ENCODE peak calls at places on chromosomes 2 and 18, in six cellular contexts. One of them, this sample, is unnamed.

GRCh38 chr2:40062381-40062780 is 283.3 kb upstream of the THUMPD2 start:
- DNase-seq in neural progenitor cell: no peak
- DNase-seq in IMR-90: no peak
- DNase-seq in fibroblast of lung: no peak
- DNase-seq in A549: no peak
- DNase-seq in endothelial cell of umbilical vein: no peak
- DNase-seq in this sample: no peak

GRCh38 chr2:100235098-100235497 is 87.2 kb downstream of the LONRF2 start:
- DNase-seq in neural progenitor cell: no peak
- DNase-seq in fibroblast of lung: no peak
- DNase-seq in endothelial cell of umbilical vein: no peak
- DNase-seq in A549: no peak
- DNase-seq in IMR-90: peak; percentile 33
- DNase-seq in this sample: no peak

GRCh38 chr2:3611136-3611535 is 16.2 kb downstream of the COLEC11 start:
- DNase-seq in A549: no peak
- DNase-seq in IMR-90: no peak
- DNase-seq in fibroblast of lung: no peak
- DNase-seq in endothelial cell of umbilical vein: no peak
- DNase-seq in neural progenitor cell: peak; percentile 49
- DNase-seq in this sample: no peak

GRCh38 chr2:3376821-3377220 is 797 bp downstream of the EIPR1 start:
- DNase-seq in A549: no peak
- DNase-seq in fibroblast of lung: no peak
- DNase-seq in endothelial cell of umbilical vein: no peak
- DNase-seq in IMR-90: no peak
- DNase-seq in neural progenitor cell: no peak
- DNase-seq in this sample: no peak

GRCh38 chr18:58338141-58338540 is 290.8 kb downstream of the ALPK2 start:
- DNase-seq in neural progenitor cell: no peak
- DNase-seq in A549: no peak
- DNase-seq in IMR-90: no peak
- DNase-seq in endothelial cell of umbilical vein: no peak
- DNase-seq in fibroblast of lung: no peak
- DNase-seq in this sample: no peak

GRCh38 chr2:56749152-56749752 is 565.5 kb downstream of the CCDC85A start:
- DNase-seq in A549: peak; percentile 48
- DNase-seq in IMR-90: peak; percentile 6
- DNase-seq in fibroblast of lung: peak; percentile 40
- DNase-seq in neural progenitor cell: peak; percentile 34
- DNase-seq in endothelial cell of umbilical vein: peak; percentile 55
- DNase-seq in this sample: peak; percentile 58

GRCh38 chr2:178266445-178266844 is 72.1 kb downstream of the OSBPL6 start:
- DNase-seq in endothelial cell of umbilical vein: no peak
- DNase-seq in A549: no peak
- DNase-seq in fibroblast of lung: no peak
- DNase-seq in neural progenitor cell: no peak
- DNase-seq in IMR-90: no peak
- DNase-seq in this sample: no peak

GRCh38 chr2:63432373-63432772 is 155.9 kb downstream of the WDPCP start:
- DNase-seq in fibroblast of lung: peak; percentile 23
- DNase-seq in neural progenitor cell: no peak
- DNase-seq in A549: no peak
- DNase-seq in endothelial cell of umbilical vein: peak; percentile 73
- DNase-seq in IMR-90: peak; percentile 66
- DNase-seq in this sample: peak; percentile 19

GRCh38 chr18:3619746-3620145 is 169.8 kb downstream of the TGIF1 start:
- DNase-seq in neural progenitor cell: no peak
- DNase-seq in endothelial cell of umbilical vein: no peak
- DNase-seq in fibroblast of lung: no peak
- DNase-seq in A549: no peak
- DNase-seq in IMR-90: no peak
- DNase-seq in this sample: no peak

GRCh38 chr2:205654878-205655601 is 27.3 kb upstream of the NRP2 start:
- DNase-seq in IMR-90: peak; percentile 88
- DNase-seq in neural progenitor cell: no peak
- DNase-seq in endothelial cell of umbilical vein: no peak
- DNase-seq in A549: no peak
- DNase-seq in fibroblast of lung: peak; percentile 56
- DNase-seq in this sample: peak; percentile 92

GRCh38 chr2:201406077-201406662 is 45.1 kb downstream of the TRAK2 start:
- DNase-seq in fibroblast of lung: peak; percentile 97
- DNase-seq in IMR-90: peak; percentile 87
- DNase-seq in A549: no peak
- DNase-seq in neural progenitor cell: no peak
- DNase-seq in endothelial cell of umbilical vein: peak; percentile 63
- DNase-seq in this sample: peak; percentile 89

GRCh38 chr2:109523536-109524361 is 90.0 kb downstream of the SEPTIN10 start:
- DNase-seq in neural progenitor cell: no peak
- DNase-seq in endothelial cell of umbilical vein: no peak
- DNase-seq in IMR-90: no peak
- DNase-seq in fibroblast of lung: no peak
- DNase-seq in A549: no peak
- DNase-seq in this sample: no peak

GRCh38 chr2:26640331-26640745 is 828 bp downstream of the CIB4 start:
- DNase-seq in A549: no peak
- DNase-seq in neural progenitor cell: no peak
- DNase-seq in IMR-90: peak; percentile 39
- DNase-seq in endothelial cell of umbilical vein: no peak
- DNase-seq in fibroblast of lung: peak; percentile 79
- DNase-seq in this sample: peak; percentile 65

GRCh38 chr2:102147935-102148334 is 5.4 kb downstream of the IL1R1 start:
- DNase-seq in IMR-90: peak; percentile 34
- DNase-seq in neural progenitor cell: no peak
- DNase-seq in A549: no peak
- DNase-seq in endothelial cell of umbilical vein: no peak
- DNase-seq in fibroblast of lung: no peak
- DNase-seq in this sample: peak; percentile 68

GRCh38 chr2:47274054-47274779 is 119.1 kb upstream of the STPG4 start:
- DNase-seq in IMR-90: peak; percentile 94
- DNase-seq in fibroblast of lung: peak; percentile 83
- DNase-seq in endothelial cell of umbilical vein: peak; percentile 29
- DNase-seq in A549: peak; percentile 29
- DNase-seq in neural progenitor cell: no peak
- DNase-seq in this sample: peak; percentile 68

GRCh38 chr2:156466739-156467405 is 30.7 kb downstream of the GPD2 start:
- DNase-seq in neural progenitor cell: no peak
- DNase-seq in A549: no peak
- DNase-seq in IMR-90: peak; percentile 50
- DNase-seq in fibroblast of lung: peak; percentile 83
- DNase-seq in endothelial cell of umbilical vein: peak; percentile 60
- DNase-seq in this sample: peak; percentile 70

GRCh38 chr2:88698027-88698413 is 6.5 kb downstream of the RPIA start:
- DNase-seq in A549: no peak
- DNase-seq in fibroblast of lung: peak; percentile 9
- DNase-seq in neural progenitor cell: no peak
- DNase-seq in IMR-90: peak; percentile 4
- DNase-seq in endothelial cell of umbilical vein: no peak
- DNase-seq in this sample: no peak

GRCh38 chr2:98390571-98391476 is 44.6 kb downstream of the CNGA3 start:
- DNase-seq in endothelial cell of umbilical vein: no peak
- DNase-seq in IMR-90: no peak
- DNase-seq in neural progenitor cell: no peak
- DNase-seq in A549: no peak
- DNase-seq in fibroblast of lung: no peak
- DNase-seq in this sample: no peak

GRCh38 chr18:3411854-3412268 is 38.1 kb upstream of the TGIF1 start:
- DNase-seq in IMR-90: no peak
- DNase-seq in fibroblast of lung: no peak
- DNase-seq in neural progenitor cell: no peak
- DNase-seq in endothelial cell of umbilical vein: peak; percentile 4
- DNase-seq in A549: peak; percentile 80
- DNase-seq in this sample: peak; percentile 33

GRCh38 chr2:102809291-102810189 is 47.7 kb downstream of the TMEM182 start:
- DNase-seq in fibroblast of lung: no peak
- DNase-seq in A549: no peak
- DNase-seq in neural progenitor cell: no peak
- DNase-seq in IMR-90: no peak
- DNase-seq in endothelial cell of umbilical vein: no peak
- DNase-seq in this sample: peak; percentile 1

GRCh38 chr2:201254331-201254730 is 6.0 kb upstream of the CASP8 start:
- DNase-seq in IMR-90: peak; percentile 52
- DNase-seq in endothelial cell of umbilical vein: no peak
- DNase-seq in fibroblast of lung: peak; percentile 68
- DNase-seq in A549: peak; percentile 36
- DNase-seq in neural progenitor cell: no peak
- DNase-seq in this sample: peak; percentile 57

GRCh38 chr2:8805278-8806045 is 32.0 kb downstream of the KIDINS220 start:
- DNase-seq in IMR-90: no peak
- DNase-seq in endothelial cell of umbilical vein: no peak
- DNase-seq in fibroblast of lung: no peak
- DNase-seq in neural progenitor cell: no peak
- DNase-seq in A549: no peak
- DNase-seq in this sample: no peak

GRCh38 chr2:163753721-163754120 is 17.9 kb upstream of the FIGN start:
- DNase-seq in fibroblast of lung: no peak
- DNase-seq in A549: no peak
- DNase-seq in endothelial cell of umbilical vein: no peak
- DNase-seq in neural progenitor cell: no peak
- DNase-seq in IMR-90: no peak
- DNase-seq in this sample: peak; percentile 15

GRCh38 chr18:3313685-3314084 is 51.8 kb downstream of the MYL12B start:
- DNase-seq in IMR-90: no peak
- DNase-seq in neural progenitor cell: peak; percentile 41
- DNase-seq in A549: no peak
- DNase-seq in fibroblast of lung: no peak
- DNase-seq in endothelial cell of umbilical vein: no peak
- DNase-seq in this sample: no peak

GRCh38 chr18:45197526-45197970 is 417.7 kb upstream of the SLC14A2 start:
- DNase-seq in neural progenitor cell: no peak
- DNase-seq in IMR-90: peak; percentile 46
- DNase-seq in fibroblast of lung: no peak
- DNase-seq in endothelial cell of umbilical vein: no peak
- DNase-seq in A549: peak; percentile 1
- DNase-seq in this sample: peak; percentile 24

GRCh38 chr2:212177724-212178123 is 360.9 kb downstream of the ERBB4 start:
- DNase-seq in fibroblast of lung: no peak
- DNase-seq in endothelial cell of umbilical vein: peak; percentile 13
- DNase-seq in A549: no peak
- DNase-seq in IMR-90: peak; percentile 0
- DNase-seq in neural progenitor cell: peak; percentile 5
- DNase-seq in this sample: peak; percentile 19

GRCh38 chr2:239143858-239144712 is 256.7 kb downstream of the HDAC4 start:
- DNase-seq in fibroblast of lung: peak; percentile 63
- DNase-seq in IMR-90: peak; percentile 53
- DNase-seq in neural progenitor cell: peak; percentile 67
- DNase-seq in A549: peak; percentile 58
- DNase-seq in endothelial cell of umbilical vein: peak; percentile 37
- DNase-seq in this sample: peak; percentile 69

GRCh38 chr2:29202819-29203495 is 87.7 kb downstream of the CLIP4 start:
- DNase-seq in IMR-90: no peak
- DNase-seq in neural progenitor cell: no peak
- DNase-seq in A549: no peak
- DNase-seq in fibroblast of lung: no peak
- DNase-seq in endothelial cell of umbilical vein: no peak
- DNase-seq in this sample: no peak

GRCh38 chr2:127083819-127084503 is 23.0 kb downstream of the BIN1 start:
- DNase-seq in neural progenitor cell: no peak
- DNase-seq in A549: no peak
- DNase-seq in endothelial cell of umbilical vein: peak; percentile 84
- DNase-seq in fibroblast of lung: peak; percentile 99
- DNase-seq in IMR-90: peak; percentile 98
- DNase-seq in this sample: peak; percentile 98

GRCh38 chr2:171564463-171564862 is 42.2 kb downstream of the CYBRD1 start:
- DNase-seq in A549: no peak
- DNase-seq in fibroblast of lung: peak; percentile 18
- DNase-seq in neural progenitor cell: no peak
- DNase-seq in IMR-90: peak; percentile 39
- DNase-seq in endothelial cell of umbilical vein: peak; percentile 17
- DNase-seq in this sample: no peak

GRCh38 chr2:241312082-241312481 is 3.4 kb downstream of the HDLBP start:
- DNase-seq in IMR-90: peak; percentile 40
- DNase-seq in fibroblast of lung: no peak
- DNase-seq in neural progenitor cell: no peak
- DNase-seq in endothelial cell of umbilical vein: no peak
- DNase-seq in A549: no peak
- DNase-seq in this sample: peak; percentile 81

GRCh38 chr2:12087671-12088380 is 341.4 kb downstream of the LPIN1 start:
- DNase-seq in fibroblast of lung: peak; percentile 34
- DNase-seq in A549: peak; percentile 19
- DNase-seq in neural progenitor cell: no peak
- DNase-seq in endothelial cell of umbilical vein: no peak
- DNase-seq in IMR-90: peak; percentile 42
- DNase-seq in this sample: peak; percentile 86

DNA sequence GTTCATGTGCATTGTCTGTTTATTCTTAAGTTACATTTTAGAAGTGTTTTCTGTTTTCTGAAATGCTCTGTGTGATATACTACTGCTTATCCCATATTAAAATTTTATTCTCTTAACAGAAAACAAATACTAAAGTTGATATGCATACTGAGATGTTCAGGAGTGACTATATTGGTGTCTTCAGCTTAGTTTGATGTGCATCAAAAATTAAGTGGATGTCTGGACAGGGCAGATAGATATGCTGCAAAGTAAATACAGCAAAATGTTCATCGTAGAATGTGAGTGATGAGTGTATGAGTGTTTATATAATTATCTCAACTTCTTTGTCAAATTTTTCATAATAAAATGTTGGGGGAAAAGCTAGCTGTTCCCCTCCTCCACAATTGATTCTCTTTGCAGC is 13.2 kb downstream of the VAPA start:
- DNase-seq in fibroblast of lung: no peak
- DNase-seq in endothelial cell of umbilical vein: no peak
- DNase-seq in A549: no peak
- DNase-seq in IMR-90: no peak
- DNase-seq in neural progenitor cell: no peak
- DNase-seq in this sample: no peak
- H3K4me2 ChIP-seq in fibroblast of lung: no peak overlapping the region
- H3K4me2 ChIP-seq in endothelial cell of umbilical vein: no peak overlapping the region
- H3K4me2 ChIP-seq in A549: peak overlapping the region; percentile 44
- H3K4me2 ChIP-seq in IMR-90: no peak overlapping the region
- H3K4me2 ChIP-seq in neural progenitor cell: no peak overlapping the region
- H3K4me2 ChIP-seq in this sample: no peak overlapping the region

GRCh38 chr2:19214682-19215391 is 143.6 kb downstream of the OSR1 start:
- DNase-seq in A549: no peak
- DNase-seq in endothelial cell of umbilical vein: no peak
- DNase-seq in fibroblast of lung: no peak
- DNase-seq in IMR-90: no peak
- DNase-seq in neural progenitor cell: no peak
- DNase-seq in this sample: no peak
- H3K4me2 ChIP-seq in A549: no peak overlapping the region
- H3K4me2 ChIP-seq in endothelial cell of umbilical vein: no peak overlapping the region
- H3K4me2 ChIP-seq in fibroblast of lung: no peak overlapping the region
- H3K4me2 ChIP-seq in IMR-90: no peak overlapping the region
- H3K4me2 ChIP-seq in neural progenitor cell: no peak overlapping the region
- H3K4me2 ChIP-seq in this sample: no peak overlapping the region

GRCh38 chr18:9066817-9067306 is 35.6 kb upstream of the NDUFV2 start:
- DNase-seq in IMR-90: no peak
- DNase-seq in neural progenitor cell: no peak
- DNase-seq in A549: no peak
- DNase-seq in fibroblast of lung: no peak
- DNase-seq in endothelial cell of umbilical vein: no peak
- DNase-seq in this sample: no peak
- H3K4me2 ChIP-seq in IMR-90: no peak overlapping the region
- H3K4me2 ChIP-seq in neural progenitor cell: no peak overlapping the region
- H3K4me2 ChIP-seq in A549: no peak overlapping the region
- H3K4me2 ChIP-seq in fibroblast of lung: no peak overlapping the region
- H3K4me2 ChIP-seq in endothelial cell of umbilical vein: no peak overlapping the region
- H3K4me2 ChIP-seq in this sample: no peak overlapping the region

GRCh38 chr2:188751786-188752185 is 222.4 kb upstream of the COL3A1 start:
- DNase-seq in IMR-90: no peak
- DNase-seq in neural progenitor cell: no peak
- DNase-seq in A549: no peak
- DNase-seq in fibroblast of lung: no peak
- DNase-seq in endothelial cell of umbilical vein: no peak
- DNase-seq in this sample: no peak

GRCh38 chr2:188746727-188747126 is 227.4 kb upstream of the COL3A1 start:
- DNase-seq in IMR-90: peak; percentile 52
- DNase-seq in A549: no peak
- DNase-seq in neural progenitor cell: no peak
- DNase-seq in fibroblast of lung: peak; percentile 33
- DNase-seq in endothelial cell of umbilical vein: peak; percentile 28
- DNase-seq in this sample: peak; percentile 17
- H3K4me2 ChIP-seq in IMR-90: no peak overlapping the region
- H3K4me2 ChIP-seq in A549: no peak overlapping the region
- H3K4me2 ChIP-seq in neural progenitor cell: no peak overlapping the region
- H3K4me2 ChIP-seq in fibroblast of lung: no peak overlapping the region
- H3K4me2 ChIP-seq in endothelial cell of umbilical vein: no peak overlapping the region
- H3K4me2 ChIP-seq in this sample: no peak overlapping the region